ENCODE peak calls at places on chromosomes 16 and 17, in four cellular contexts. F, G, V and W are unnamed samples.

GRCh38 chr17:61251939-61252865 is 147.4 kb upstream of the TBX2 start:
- DNase-seq in V (peak), F (peak), G (no peak), W (peak)

GRCh38 chr17:50426472-50426782 is 409 bp downstream of the ACSF2 start:
- DNase-seq in G (no peak), F (no peak), V (no peak), W (no peak)

GRCh38 chr16:87312008-87312407 is 5.2 kb downstream of the C16orf95 start:
- DNase-seq in V (no peak), G (no peak), F (no peak), W (no peak)

GRCh38 chr16:27220120-27220519 is 16.8 kb downstream of the KDM8 start:
- DNase-seq in V (no peak), F (no peak), G (no peak), W (no peak)

GRCh38 chr16:3879258-3879886 is 1.1 kb downstream of the CREBBP start:
- DNase-seq in G (peak), F (no peak), V (peak), W (no peak)

GRCh38 chr16:53094013-53094630 is 39.3 kb downstream of the CHD9 start:
- DNase-seq in G (peak), V (peak), F (no peak), W (no peak)

GRCh38 chr17:38587193-38587592 is 18.6 kb downstream of the SRCIN1 start:
- DNase-seq in G (no peak), V (no peak), F (no peak), W (no peak)

GRCh38 chr16:2773188-2773968 is 3.7 kb downstream of the ELOB start:
- DNase-seq in G (peak), V (no peak), F (no peak), W (no peak)

GRCh38 chr16:86879268-86879667 is 300.9 kb downstream of the FOXL1 start:
- DNase-seq in V (no peak), G (no peak), F (no peak), W (no peak)

GRCh38 chr17:30831257-30831656 is 509 bp upstream of the ATAD5 start:
- DNase-seq in V (no peak), G (no peak), F (no peak), W (no peak)

GRCh38 chr17:48181653-48182052 is 74.1 kb downstream of the SNX11 start:
- DNase-seq in F (no peak), V (no peak), G (peak), W (no peak)

GRCh38 chr17:39653662-39654331 is 11.4 kb upstream of the TCAP start:
- DNase-seq in V (no peak), F (no peak), G (peak), W (no peak)

GRCh38 chr17:68381076-68381900 is 76.0 kb downstream of the WIPI1 start:
- DNase-seq in V (no peak), F (peak), G (peak), W (peak)

GRCh38 chr17:70609566-70609965 is 440.2 kb downstream of the KCNJ2 start:
- DNase-seq in F (no peak), G (no peak), V (no peak), W (no peak)

GRCh38 chr17:75693500-75694481 is 26.7 kb downstream of the SAP30BP start:
- DNase-seq in F (peak), G (peak), V (peak), W (peak)

GRCh38 chr17:56125830-56126819 is 27.1 kb upstream of the ANKFN1 start:
- DNase-seq in F (peak), G (peak), V (no peak), W (peak)

GRCh38 chr17:63024716-63025115 is 58.7 kb downstream of the TANC2 start:
- DNase-seq in G (no peak), F (peak), V (no peak), W (no peak)

GRCh38 chr17:83067718-83068261 is 11.6 kb upstream of the METRNL start:
- DNase-seq in G (peak), F (no peak), V (no peak), W (no peak)

GRCh38 chr16:47072158-47072557 is 71.6 kb downstream of the NETO2 start:
- DNase-seq in F (no peak), G (no peak), V (no peak), W (no peak)

GRCh38 chr17:10624966-10625365 is 32.1 kb downstream of the MYH3 start:
- DNase-seq in V (no peak), F (no peak), G (no peak), W (peak)

GRCh38 chr16:89764711-89765201 is 43.4 kb downstream of the ZNF276 start:
- DNase-seq in G (no peak), V (peak), F (no peak), W (no peak)

GRCh38 chr17:62794666-62794971 is 13.5 kb downstream of the MARCHF10 start:
- DNase-seq in V (no peak), G (no peak), F (no peak), W (no peak)

GRCh38 chr17:74442670-74443515 is 11.0 kb downstream of the GPRC5C start:
- DNase-seq in V (peak), F (no peak), G (peak), W (no peak)

GRCh38 chr16:4033951-4034350 is 82.3 kb downstream of the ADCY9 start:
- DNase-seq in G (no peak), V (no peak), F (no peak), W (no peak)

GRCh38 chr17:60506312-60506711 is 19.7 kb downstream of the APPBP2 start:
- DNase-seq in G (peak), F (peak), V (no peak), W (peak)

GRCh38 chr16:66746682-66747081 is 4.7 kb downstream of the DYNC1LI2 start:
- DNase-seq in F (no peak), V (no peak), G (no peak), W (no peak)

GRCh38 chr17:41631025-41631889 is 6.9 kb upstream of the KRT17 start:
- DNase-seq in G (no peak), V (no peak), F (no peak), W (no peak)

GRCh38 chr17:19386276-19386863 is 620 bp downstream of the MFAP4 start:
- DNase-seq in G (peak), F (peak), V (peak), W (peak)

GRCh38 chr16:84647830-84648594 is at the start of gene KLHL36:
- DNase-seq in V (peak), F (no peak), G (peak), W (no peak)

GRCh38 chr17:31510273-31511175 is 119.0 kb downstream of the RAB11FIP4 start:
- DNase-seq in G (no peak), V (peak), F (no peak), W (no peak)

GRCh38 chr17:29291163-29291752 is 2.7 kb downstream of the NUFIP2 start:
- DNase-seq in F (peak), V (no peak), G (peak), W (peak)

GRCh38 chr17:4934173-4934979 is 2.3 kb downstream of the GP1BA start:
- DNase-seq in G (peak), F (no peak), V (no peak), W (no peak)

GRCh38 chr17:74276051-74276476 is 2.0 kb downstream of the DNAI2 start:
- DNase-seq in V (no peak), F (no peak), G (no peak), W (peak)

GRCh38 chr17:82237083-82237745 is 8.4 kb downstream of the SLC16A3 start:
- DNase-seq in F (no peak), G (no peak), V (peak), W (no peak)

DNA sequence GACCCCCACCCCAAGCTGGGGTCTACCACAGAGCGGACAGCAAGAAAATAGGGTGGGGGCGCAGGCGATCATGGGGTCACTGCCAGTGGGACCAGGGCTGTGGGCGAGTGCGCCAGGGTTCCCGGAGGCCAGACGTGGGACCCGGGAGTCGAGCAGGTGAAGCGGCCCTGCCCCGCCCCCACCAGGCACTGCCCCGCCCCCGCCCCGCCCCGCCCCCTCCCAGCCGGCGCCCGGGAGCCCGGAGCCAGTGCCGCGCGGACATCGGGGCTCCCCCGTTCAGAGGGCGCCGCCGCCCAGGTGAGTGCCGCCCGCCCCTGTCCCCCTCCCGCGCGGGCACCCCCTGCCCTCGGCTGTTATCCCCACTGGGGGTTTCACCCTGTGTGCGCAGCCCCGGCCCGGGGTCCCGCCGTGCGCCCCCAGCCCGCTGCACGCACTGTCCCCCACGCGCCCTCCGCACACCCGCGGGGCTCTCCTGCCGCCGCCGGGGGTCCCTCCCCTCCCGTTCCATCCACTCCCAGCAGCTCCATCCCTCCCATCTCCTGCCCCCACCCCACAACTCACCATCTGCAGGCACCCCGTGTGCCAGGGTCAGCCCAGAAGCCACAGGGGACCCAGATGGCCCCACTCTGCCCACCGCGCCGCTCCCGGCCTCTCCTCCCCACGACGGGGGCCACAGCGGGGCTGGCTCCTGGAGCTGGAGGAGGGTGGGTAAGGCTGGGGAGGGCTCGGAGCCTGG is at the start of gene SSTR5:
- DNase-seq in V (no peak), G (no peak), F (no peak), W (no peak)
- H3K4me3 ChIP-seq in V (no peak), G (no peak), F (no peak), W (no peak)

GRCh38 chr17:17900615-17901520 is 64.1 kb upstream of the SREBF1 start:
- DNase-seq in G (peak), V (peak), F (peak), W (peak)
- H3K4me3 ChIP-seq in G (no peak), V (no peak), F (no peak), W (no peak)

GRCh38 chr17:36936455-36936934 is 780 bp upstream of the LHX1 start:
- DNase-seq in V (no peak), F (no peak), G (no peak), W (no peak)
- H3K4me3 ChIP-seq in V (no peak), F (no peak), G (no peak), W (no peak)

GRCh38 chr17:57471941-57472368 is 215.6 kb downstream of the MSI2 start:
- DNase-seq in V (no peak), G (no peak), F (no peak), W (no peak)
- H3K4me3 ChIP-seq in V (no peak), G (no peak), F (no peak), W (no peak)